ENCODE peak calls at places on chromosomes 5 and 9, in ten cellular contexts. One of them, this sample, is unnamed.

GRCh38 chr9:21580636-21581353 is 98.7 kb upstream of the IFNE start:
- DNase-seq in renal cortical epithelial cell: peak
- DNase-seq in GM20000: no peak
- DNase-seq in mucosa of descending colon: no peak
- DNase-seq in AG08395: no peak
- DNase-seq in nephron progenitor cell: no peak
- DNase-seq in kidney epithelial cell: no peak
- DNase-seq in psoas muscle: no peak
- DNase-seq in T-helper 9 cell: no peak
- DNase-seq in heart left ventricle: no peak
- DNase-seq in this sample: no peak

GRCh38 chr9:107827304-107827703 is 337.7 kb upstream of the KLF4 start:
- DNase-seq in renal cortical epithelial cell: no peak
- DNase-seq in GM20000: no peak
- DNase-seq in mucosa of descending colon: no peak
- DNase-seq in AG08395: no peak
- DNase-seq in nephron progenitor cell: no peak
- DNase-seq in kidney epithelial cell: no peak
- DNase-seq in psoas muscle: no peak
- DNase-seq in T-helper 9 cell: no peak
- DNase-seq in heart left ventricle: no peak
- DNase-seq in this sample: no peak

GRCh38 chr5:160493806-160494317 is 72.2 kb downstream of the PTTG1 start:
- DNase-seq in renal cortical epithelial cell: no peak
- DNase-seq in GM20000: no peak
- DNase-seq in mucosa of descending colon: no peak
- DNase-seq in AG08395: no peak
- DNase-seq in nephron progenitor cell: no peak
- DNase-seq in kidney epithelial cell: no peak
- DNase-seq in psoas muscle: no peak
- DNase-seq in T-helper 9 cell: no peak
- DNase-seq in heart left ventricle: no peak
- DNase-seq in this sample: no peak

GRCh38 chr9:136754626-136755284 is 3.3 kb downstream of the LCN8 start:
- DNase-seq in renal cortical epithelial cell: no peak
- DNase-seq in GM20000: no peak
- DNase-seq in mucosa of descending colon: no peak
- DNase-seq in AG08395: no peak
- DNase-seq in nephron progenitor cell: peak
- DNase-seq in kidney epithelial cell: no peak
- DNase-seq in psoas muscle: no peak
- DNase-seq in T-helper 9 cell: no peak
- DNase-seq in heart left ventricle: peak
- DNase-seq in this sample: no peak

GRCh38 chr5:132500931-132501628 is 10.5 kb upstream of the IRF1 start:
- DNase-seq in renal cortical epithelial cell: no peak
- DNase-seq in GM20000: peak
- DNase-seq in mucosa of descending colon: peak
- DNase-seq in AG08395: peak
- DNase-seq in nephron progenitor cell: peak
- DNase-seq in kidney epithelial cell: no peak
- DNase-seq in psoas muscle: peak
- DNase-seq in T-helper 9 cell: peak
- DNase-seq in heart left ventricle: peak
- DNase-seq in this sample: no peak

GRCh38 chr9:136856078-136856474 is 3.9 kb downstream of the MAMDC4 start:
- DNase-seq in renal cortical epithelial cell: no peak
- DNase-seq in GM20000: no peak
- DNase-seq in mucosa of descending colon: no peak
- DNase-seq in AG08395: no peak
- DNase-seq in nephron progenitor cell: no peak
- DNase-seq in kidney epithelial cell: no peak
- DNase-seq in psoas muscle: peak
- DNase-seq in T-helper 9 cell: no peak
- DNase-seq in heart left ventricle: no peak
- DNase-seq in this sample: no peak

GRCh38 chr5:33892419-33893151 is 795 bp upstream of the ADAMTS12 start:
- DNase-seq in renal cortical epithelial cell: peak
- DNase-seq in GM20000: no peak
- DNase-seq in mucosa of descending colon: no peak
- DNase-seq in AG08395: peak
- DNase-seq in nephron progenitor cell: no peak
- DNase-seq in kidney epithelial cell: peak
- DNase-seq in psoas muscle: peak
- DNase-seq in T-helper 9 cell: no peak
- DNase-seq in heart left ventricle: no peak
- DNase-seq in this sample: peak

GRCh38 chr5:180852510-180852909 is 8.6 kb downstream of the ZFP62 start:
- DNase-seq in renal cortical epithelial cell: no peak
- DNase-seq in GM20000: no peak
- DNase-seq in mucosa of descending colon: no peak
- DNase-seq in AG08395: no peak
- DNase-seq in nephron progenitor cell: no peak
- DNase-seq in kidney epithelial cell: no peak
- DNase-seq in psoas muscle: no peak
- DNase-seq in T-helper 9 cell: no peak
- DNase-seq in heart left ventricle: no peak
- DNase-seq in this sample: no peak

GRCh38 chr5:1783214-1783551 is 16.5 kb downstream of the MRPL36 start:
- DNase-seq in renal cortical epithelial cell: peak
- DNase-seq in GM20000: peak
- DNase-seq in mucosa of descending colon: no peak
- DNase-seq in AG08395: no peak
- DNase-seq in nephron progenitor cell: peak
- DNase-seq in kidney epithelial cell: no peak
- DNase-seq in psoas muscle: no peak
- DNase-seq in T-helper 9 cell: no peak
- DNase-seq in heart left ventricle: peak
- DNase-seq in this sample: no peak

GRCh38 chr5:59036274-59036961 is 453.5 kb downstream of the RAB3C start:
- DNase-seq in renal cortical epithelial cell: peak
- DNase-seq in GM20000: no peak
- DNase-seq in mucosa of descending colon: no peak
- DNase-seq in AG08395: peak
- DNase-seq in nephron progenitor cell: no peak
- DNase-seq in kidney epithelial cell: peak
- DNase-seq in psoas muscle: peak
- DNase-seq in T-helper 9 cell: peak
- DNase-seq in heart left ventricle: no peak
- DNase-seq in this sample: no peak

GRCh38 chr5:146426853-146427618 is 20.1 kb upstream of the TCERG1 start:
- DNase-seq in renal cortical epithelial cell: peak
- DNase-seq in GM20000: peak
- DNase-seq in mucosa of descending colon: no peak
- DNase-seq in AG08395: peak
- DNase-seq in nephron progenitor cell: peak
- DNase-seq in kidney epithelial cell: no peak
- DNase-seq in psoas muscle: no peak
- DNase-seq in T-helper 9 cell: no peak
- DNase-seq in heart left ventricle: no peak
- DNase-seq in this sample: no peak

GRCh38 chr5:142808778-142809606 is 38.8 kb downstream of the ARHGAP26 start:
- DNase-seq in renal cortical epithelial cell: no peak
- DNase-seq in GM20000: no peak
- DNase-seq in mucosa of descending colon: no peak
- DNase-seq in AG08395: no peak
- DNase-seq in nephron progenitor cell: no peak
- DNase-seq in kidney epithelial cell: no peak
- DNase-seq in psoas muscle: no peak
- DNase-seq in T-helper 9 cell: no peak
- DNase-seq in heart left ventricle: no peak
- DNase-seq in this sample: no peak

GRCh38 chr9:89999534-90000370 is 394.9 kb downstream of the GADD45G start:
- DNase-seq in renal cortical epithelial cell: peak
- DNase-seq in GM20000: peak
- DNase-seq in mucosa of descending colon: peak
- DNase-seq in AG08395: peak
- DNase-seq in nephron progenitor cell: no peak
- DNase-seq in kidney epithelial cell: no peak
- DNase-seq in psoas muscle: peak
- DNase-seq in T-helper 9 cell: no peak
- DNase-seq in heart left ventricle: peak
- DNase-seq in this sample: no peak

This sample was measured in epithelial cell of proximal tubule.